ENCODE peak calls at places on chromosomes 4 and X, in seven cellular contexts. One of them, this sample, is unnamed.

GRCh38 chr4:56654238-56654632 is 26.9 kb downstream of the HOPX start:
- DNase-seq in GM12864: no peak
- DNase-seq in HCT116: no peak
- DNase-seq in tibial artery: no peak
- DNase-seq in fibroblast of villous mesenchyme: no peak
- DNase-seq in AG04450: no peak
- DNase-seq in uterus: peak
- DNase-seq in this sample: no peak

GRCh38 chr4:137960371-137961050 is 281.6 kb downstream of the SLC7A11 start:
- DNase-seq in GM12864: no peak
- DNase-seq in HCT116: no peak
- DNase-seq in tibial artery: no peak
- DNase-seq in fibroblast of villous mesenchyme: peak
- DNase-seq in AG04450: peak
- DNase-seq in uterus: no peak
- DNase-seq in this sample: peak

GRCh38 chr4:139734201-139734874 is 68.7 kb downstream of the MGST2 start:
- DNase-seq in GM12864: no peak
- DNase-seq in HCT116: no peak
- DNase-seq in tibial artery: no peak
- DNase-seq in fibroblast of villous mesenchyme: peak
- DNase-seq in AG04450: no peak
- DNase-seq in uterus: peak
- DNase-seq in this sample: peak

GRCh38 chrX:148495156-148495555 is 5.3 kb upstream of the AFF2 start:
- DNase-seq in GM12864: no peak
- DNase-seq in HCT116: no peak
- DNase-seq in tibial artery: no peak
- DNase-seq in fibroblast of villous mesenchyme: no peak
- DNase-seq in AG04450: no peak
- DNase-seq in uterus: no peak
- DNase-seq in this sample: no peak

GRCh38 chrX:71378752-71379151 is 12.6 kb downstream of the TAF1 start:
- DNase-seq in GM12864: no peak
- DNase-seq in HCT116: no peak
- DNase-seq in tibial artery: no peak
- DNase-seq in fibroblast of villous mesenchyme: no peak
- DNase-seq in AG04450: no peak
- DNase-seq in uterus: no peak
- DNase-seq in this sample: no peak

GRCh38 chr4:16607693-16608092 is 290.8 kb downstream of the LDB2 start:
- DNase-seq in GM12864: no peak
- DNase-seq in HCT116: no peak
- DNase-seq in tibial artery: no peak
- DNase-seq in fibroblast of villous mesenchyme: no peak
- DNase-seq in AG04450: no peak
- DNase-seq in uterus: no peak
- DNase-seq in this sample: no peak

GRCh38 chr4:128484896-128485295 is 197.3 kb upstream of the PGRMC2 start:
- DNase-seq in GM12864: no peak
- DNase-seq in HCT116: no peak
- DNase-seq in tibial artery: no peak
- DNase-seq in fibroblast of villous mesenchyme: no peak
- DNase-seq in AG04450: no peak
- DNase-seq in uterus: no peak
- DNase-seq in this sample: no peak

GRCh38 chrX:16307950-16308349 is 140.7 kb downstream of the MAGEB17 start:
- DNase-seq in GM12864: no peak
- DNase-seq in HCT116: no peak
- DNase-seq in tibial artery: no peak
- DNase-seq in fibroblast of villous mesenchyme: no peak
- DNase-seq in AG04450: no peak
- DNase-seq in uterus: no peak
- DNase-seq in this sample: no peak

GRCh38 chrX:48460031-48460430 is 10.0 kb downstream of the SLC38A5 start:
- DNase-seq in GM12864: no peak
- DNase-seq in HCT116: no peak
- DNase-seq in tibial artery: no peak
- DNase-seq in fibroblast of villous mesenchyme: no peak
- DNase-seq in AG04450: no peak
- DNase-seq in uterus: no peak
- DNase-seq in this sample: no peak

GRCh38 chr4:140138428-140138827 is 15.6 kb downstream of the MAML3 start:
- DNase-seq in GM12864: no peak
- DNase-seq in HCT116: no peak
- DNase-seq in tibial artery: no peak
- DNase-seq in fibroblast of villous mesenchyme: no peak
- DNase-seq in AG04450: no peak
- DNase-seq in uterus: no peak
- DNase-seq in this sample: no peak

GRCh38 chr4:57059890-57060716 is 50.1 kb downstream of the IGFBP7 start:
- DNase-seq in GM12864: no peak
- DNase-seq in HCT116: no peak
- DNase-seq in tibial artery: no peak
- DNase-seq in fibroblast of villous mesenchyme: no peak
- DNase-seq in AG04450: no peak
- DNase-seq in uterus: no peak
- DNase-seq in this sample: no peak

GRCh38 chr4:36712013-36712412 is 430.6 kb downstream of the DTHD1 start:
- DNase-seq in GM12864: no peak
- DNase-seq in HCT116: no peak
- DNase-seq in tibial artery: no peak
- DNase-seq in fibroblast of villous mesenchyme: no peak
- DNase-seq in AG04450: no peak
- DNase-seq in uterus: no peak
- DNase-seq in this sample: peak

GRCh38 chr4:78588894-78589545 is 37.5 kb downstream of the ANXA3 start:
- DNase-seq in GM12864: no peak
- DNase-seq in HCT116: no peak
- DNase-seq in tibial artery: no peak
- DNase-seq in fibroblast of villous mesenchyme: peak
- DNase-seq in AG04450: no peak
- DNase-seq in uterus: no peak
- DNase-seq in this sample: no peak

GRCh38 chrX:110276778-110277177 is 41.1 kb downstream of the AMMECR1 start:
- DNase-seq in GM12864: peak
- DNase-seq in HCT116: no peak
- DNase-seq in tibial artery: no peak
- DNase-seq in fibroblast of villous mesenchyme: no peak
- DNase-seq in AG04450: no peak
- DNase-seq in uterus: no peak
- DNase-seq in this sample: no peak

GRCh38 chrX:1246816-1247215 is 21.8 kb upstream of the CSF2RA start:
- DNase-seq in GM12864: peak
- DNase-seq in HCT116: peak
- DNase-seq in tibial artery: peak
- DNase-seq in fibroblast of villous mesenchyme: peak
- DNase-seq in AG04450: no peak
- DNase-seq in uterus: peak
- DNase-seq in this sample: no peak

GRCh38 chr4:144872508-144873293 is 225.3 kb downstream of the ANAPC10 start:
- DNase-seq in GM12864: no peak
- DNase-seq in HCT116: no peak
- DNase-seq in tibial artery: no peak
- DNase-seq in fibroblast of villous mesenchyme: peak
- DNase-seq in AG04450: no peak
- DNase-seq in uterus: peak
- DNase-seq in this sample: no peak

GRCh38 chr4:63315651-63316050 is 1093.6 kb downstream of the TECRL start:
- DNase-seq in GM12864: no peak
- DNase-seq in HCT116: no peak
- DNase-seq in tibial artery: no peak
- DNase-seq in fibroblast of villous mesenchyme: no peak
- DNase-seq in AG04450: no peak
- DNase-seq in uterus: no peak
- DNase-seq in this sample: no peak

GRCh38 chrX:21996872-21997271 is 35.3 kb upstream of the PHEX start:
- DNase-seq in GM12864: no peak
- DNase-seq in HCT116: no peak
- DNase-seq in tibial artery: no peak
- DNase-seq in fibroblast of villous mesenchyme: peak
- DNase-seq in AG04450: peak
- DNase-seq in uterus: no peak
- DNase-seq in this sample: peak

GRCh38 chr4:48227662-48228061 is 42.0 kb downstream of the TEC start:
- DNase-seq in GM12864: no peak
- DNase-seq in HCT116: no peak
- DNase-seq in tibial artery: no peak
- DNase-seq in fibroblast of villous mesenchyme: no peak
- DNase-seq in AG04450: no peak
- DNase-seq in uterus: no peak
- DNase-seq in this sample: no peak

GRCh38 chr4:48226199-48226598 is 43.4 kb downstream of the TEC start:
- DNase-seq in GM12864: no peak
- DNase-seq in HCT116: no peak
- DNase-seq in tibial artery: no peak
- DNase-seq in fibroblast of villous mesenchyme: no peak
- DNase-seq in AG04450: no peak
- DNase-seq in uterus: no peak
- DNase-seq in this sample: no peak

GRCh38 chr4:48223633-48224295 is 45.9 kb downstream of the TEC start:
- DNase-seq in GM12864: no peak
- DNase-seq in HCT116: peak
- DNase-seq in tibial artery: no peak
- DNase-seq in fibroblast of villous mesenchyme: no peak
- DNase-seq in AG04450: no peak
- DNase-seq in uterus: no peak
- DNase-seq in this sample: no peak

GRCh38 chr4:48225368-48226141 is 44.1 kb downstream of the TEC start:
- DNase-seq in GM12864: no peak
- DNase-seq in HCT116: no peak
- DNase-seq in tibial artery: no peak
- DNase-seq in fibroblast of villous mesenchyme: no peak
- DNase-seq in AG04450: no peak
- DNase-seq in uterus: no peak
- DNase-seq in this sample: no peak

DNA sequence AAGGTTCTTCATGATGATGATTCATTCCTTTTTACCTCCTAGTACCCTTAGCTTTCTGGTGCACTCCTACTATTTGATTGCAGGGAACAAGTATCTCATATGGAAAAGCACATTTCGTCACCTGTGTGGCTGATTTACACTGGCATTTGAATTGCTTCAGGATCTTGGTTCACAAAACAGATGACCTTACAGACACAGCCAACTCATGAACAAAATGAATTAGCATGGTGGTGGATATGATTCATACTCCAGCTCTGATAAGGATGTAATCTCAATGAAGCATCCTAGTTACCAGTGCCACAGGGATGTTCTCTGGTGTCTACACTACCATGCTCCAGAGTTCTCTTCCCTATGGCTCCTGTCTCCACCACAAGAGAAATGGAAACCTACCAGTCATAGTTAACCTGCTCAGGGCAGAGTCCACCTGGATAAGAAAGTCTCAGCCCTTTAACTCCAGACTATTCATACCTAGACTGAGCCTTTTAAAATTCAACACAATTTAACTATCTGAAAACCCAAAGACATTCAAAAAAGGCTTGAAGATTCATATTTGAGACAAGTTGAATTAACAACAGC is 40.7 kb downstream of the TEC start:
- DNase-seq in GM12864: no peak
- DNase-seq in HCT116: no peak
- DNase-seq in tibial artery: no peak
- DNase-seq in fibroblast of villous mesenchyme: no peak
- DNase-seq in AG04450: no peak
- DNase-seq in uterus: no peak
- DNase-seq in this sample: no peak
- H3K4me3 ChIP-seq in GM12864: no peak
- H3K4me3 ChIP-seq in HCT116: no peak
- H3K4me3 ChIP-seq in tibial artery: no peak
- H3K4me3 ChIP-seq in fibroblast of villous mesenchyme: no peak
- H3K4me3 ChIP-seq in AG04450: no peak
- H3K4me3 ChIP-seq in uterus: no peak
- H3K4me3 ChIP-seq in this sample: no peak

DNA sequence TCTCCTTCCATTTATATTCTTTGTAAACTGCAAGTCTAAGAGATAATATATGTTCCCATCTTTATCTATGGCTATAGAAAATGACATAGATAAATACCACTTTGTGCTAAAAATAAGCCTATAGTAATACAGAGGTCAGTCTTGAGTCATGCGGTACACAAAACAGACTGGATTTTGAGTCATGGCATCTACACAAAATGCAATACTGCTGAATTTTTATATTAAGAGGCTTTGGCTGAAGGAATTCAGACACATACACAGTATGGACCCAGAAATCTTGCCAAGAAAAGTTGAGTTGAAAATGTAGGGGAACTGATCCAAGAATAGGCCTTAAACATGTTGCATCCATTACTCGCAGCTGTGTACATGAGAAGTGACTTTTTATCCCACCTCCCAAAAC is 184.3 kb downstream of the TENM3 start:
- DNase-seq in GM12864: no peak
- DNase-seq in HCT116: no peak
- DNase-seq in tibial artery: no peak
- DNase-seq in fibroblast of villous mesenchyme: no peak
- DNase-seq in AG04450: peak
- DNase-seq in uterus: no peak
- DNase-seq in this sample: peak
- H3K4me3 ChIP-seq in GM12864: no peak
- H3K4me3 ChIP-seq in HCT116: no peak
- H3K4me3 ChIP-seq in tibial artery: no peak
- H3K4me3 ChIP-seq in fibroblast of villous mesenchyme: no peak
- H3K4me3 ChIP-seq in AG04450: no peak
- H3K4me3 ChIP-seq in uterus: no peak
- H3K4me3 ChIP-seq in this sample: no peak

GRCh38 chrX:44906542-44906941 is 33.6 kb downstream of the KDM6A start:
- DNase-seq in GM12864: no peak
- DNase-seq in HCT116: no peak
- DNase-seq in tibial artery: no peak
- DNase-seq in fibroblast of villous mesenchyme: no peak
- DNase-seq in AG04450: no peak
- DNase-seq in uterus: no peak
- DNase-seq in this sample: no peak
- H3K4me3 ChIP-seq in GM12864: peak
- H3K4me3 ChIP-seq in HCT116: no peak
- H3K4me3 ChIP-seq in tibial artery: no peak
- H3K4me3 ChIP-seq in fibroblast of villous mesenchyme: no peak
- H3K4me3 ChIP-seq in AG04450: no peak
- H3K4me3 ChIP-seq in uterus: no peak
- H3K4me3 ChIP-seq in this sample: no peak

DNA sequence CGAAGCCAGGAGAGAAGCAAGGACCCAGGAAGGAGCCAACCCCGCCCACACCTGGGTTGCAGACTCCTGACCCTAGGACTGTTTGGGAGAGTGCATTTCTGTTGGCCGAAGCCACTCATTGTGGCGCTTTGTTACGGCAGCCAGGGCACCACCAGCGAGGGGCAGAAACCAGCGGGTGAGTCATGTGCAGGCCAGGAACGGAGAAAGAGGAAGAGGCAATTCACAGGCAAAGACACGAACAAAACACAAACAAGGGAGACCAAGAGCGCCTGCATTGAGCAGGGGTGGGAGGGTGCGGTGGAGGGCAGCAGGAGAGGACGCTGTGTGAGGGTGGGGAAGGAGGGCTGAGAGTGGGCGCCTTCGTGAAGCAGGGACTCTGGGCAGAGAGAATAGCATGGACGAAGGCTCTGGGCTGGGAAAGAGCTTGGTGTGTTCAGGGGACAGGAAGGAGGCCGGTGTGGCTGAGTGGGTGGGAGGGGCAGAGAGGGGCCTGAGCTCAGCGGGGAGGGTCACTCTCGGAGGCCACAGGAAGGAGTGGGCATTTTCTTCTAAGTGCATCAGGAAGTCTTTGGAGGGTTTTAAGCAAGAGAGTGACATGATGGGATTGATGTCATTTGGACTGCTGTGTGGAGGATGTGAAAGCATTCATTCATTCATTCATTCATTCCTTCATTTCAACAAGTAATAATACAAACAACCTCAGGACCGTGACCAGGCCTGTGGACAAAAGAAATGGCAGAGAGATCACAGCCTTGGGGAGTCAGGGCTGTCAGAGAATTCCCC is 12.2 kb upstream of the WFS1 start:
- DNase-seq in GM12864: no peak
- DNase-seq in HCT116: no peak
- DNase-seq in tibial artery: no peak
- DNase-seq in fibroblast of villous mesenchyme: no peak
- DNase-seq in AG04450: no peak
- DNase-seq in uterus: no peak
- DNase-seq in this sample: no peak
- H3K4me3 ChIP-seq in GM12864: no peak
- H3K4me3 ChIP-seq in HCT116: no peak
- H3K4me3 ChIP-seq in tibial artery: no peak
- H3K4me3 ChIP-seq in fibroblast of villous mesenchyme: no peak
- H3K4me3 ChIP-seq in AG04450: no peak
- H3K4me3 ChIP-seq in uterus: no peak
- H3K4me3 ChIP-seq in this sample: no peak

This sample was measured in skeletal muscle cell.